ENCODE peak calls at places on chromosomes 2 and 18, in eight cellular contexts. B is right cardiac atrium, J is GM13976, P is Right ventricle myocardium superior, R is neural progenitor cell, D is NCI-H1092 treated with DMSO at 0.1 percent for 48 hours, O is Kasumi-1, W is occipital lobe. T is an unnamed sample.

GRCh38 chr2:28366496-28367282 is 26.0 kb upstream of the FOSL2 start:
- DNase-seq in O (peak; percentile 99), D (no peak), J (no peak), B (no peak), R (no peak), W (no peak), P (no peak), T (peak; percentile 53)

GRCh38 chr2:10520926-10521325 is 72.8 kb upstream of the ODC1 start:
- DNase-seq in R (no peak), O (no peak), D (no peak), B (no peak), W (no peak), P (no peak), J (no peak), T (no peak)

GRCh38 chr2:127508621-127509034 is 17.7 kb downstream of the IWS1 start:
- DNase-seq in D (peak; percentile 26), R (no peak), P (peak; percentile 76), W (peak; percentile 81), J (peak; percentile 30), B (peak; percentile 85), O (peak; percentile 67), T (peak; percentile 96)

GRCh38 chr2:22904126-22904684 is 480.8 kb upstream of the KLHL29 start:
- DNase-seq in W (no peak), B (peak; percentile 27), P (peak; percentile 52), O (no peak), D (no peak), R (peak; percentile 79), J (peak; percentile 18), T (no peak)

GRCh38 chr2:226683196-226683595 is 116.4 kb downstream of the IRS1 start:
- DNase-seq in J (no peak), D (no peak), R (no peak), O (no peak), B (no peak), P (no peak), W (no peak), T (no peak)

GRCh38 chr2:34012728-34013302 is 413.7 kb upstream of the FAM98A start:
- DNase-seq in W (peak; percentile 22), R (peak; percentile 87), O (peak; percentile 70), B (peak; percentile 44), D (no peak), J (peak; percentile 32), P (peak; percentile 54), T (peak; percentile 4)

GRCh38 chr2:221372156-221372870 is 199.8 kb downstream of the EPHA4 start:
- DNase-seq in P (no peak), R (peak; percentile 70), J (no peak), D (no peak), B (no peak), O (no peak), W (no peak), T (no peak)

GRCh38 chr2:101540518-101540917 is 65.6 kb upstream of the RFX8 start:
- DNase-seq in R (no peak), D (no peak), P (no peak), B (no peak), W (no peak), J (no peak), O (no peak), T (no peak)

GRCh38 chr18:22558945-22559385 is 141.2 kb upstream of the CTAGE1 start:
- DNase-seq in J (no peak), O (no peak), B (peak; percentile 83), R (peak; percentile 49), D (no peak), W (no peak), P (peak; percentile 76), T (peak; percentile 68)

GRCh38 chr2:59888015-59888414 is 665.4 kb downstream of the BCL11A start:
- DNase-seq in B (no peak), O (no peak), J (peak; percentile 44), W (no peak), D (peak; percentile 43), P (no peak), R (no peak), T (no peak)

GRCh38 chr2:224749136-224749535 is 33.0 kb upstream of the CCDC195 start:
- DNase-seq in O (no peak), D (no peak), J (no peak), P (no peak), W (no peak), R (peak; percentile 19), B (no peak), T (no peak)

GRCh38 chr2:177242136-177242987 is 22.2 kb downstream of the NFE2L2 start:
- DNase-seq in B (no peak), O (peak; percentile 48), W (no peak), P (no peak), J (no peak), R (no peak), D (no peak), T (peak; percentile 88)

GRCh38 chr18:25921677-25922421 is 168.6 kb downstream of the SS18 start:
- DNase-seq in D (no peak), R (peak; percentile 39), B (no peak), P (no peak), O (peak; percentile 64), W (no peak), J (peak; percentile 68), T (peak; percentile 11)

GRCh38 chr18:2415656-2416055 is 155.6 kb downstream of the METTL4 start:
- DNase-seq in R (no peak), W (no peak), B (no peak), O (no peak), J (no peak), D (no peak), P (no peak), T (no peak)

GRCh38 chr2:111227716-111228141 is 107.0 kb downstream of the BCL2L11 start:
- DNase-seq in D (no peak), W (no peak), O (no peak), J (no peak), P (no peak), B (no peak), R (peak; percentile 51), T (peak; percentile 81)

GRCh38 chr2:170076189-170076588 is 101.8 kb upstream of the MYO3B start:
- DNase-seq in J (peak; percentile 22), O (no peak), P (no peak), R (no peak), W (no peak), D (no peak), B (no peak), T (no peak)

GRCh38 chr2:231124833-231125232 is at the start of gene HTR2B:
- DNase-seq in B (no peak), R (peak; percentile 24), P (no peak), O (no peak), D (no peak), W (no peak), J (peak; percentile 24), T (no peak)

GRCh38 chr2:45962522-45962921 is 311.0 kb downstream of the PRKCE start:
- DNase-seq in W (peak; percentile 14), J (no peak), R (no peak), O (no peak), D (peak; percentile 22), P (peak; percentile 82), B (peak; percentile 83), T (peak; percentile 50)

GRCh38 chr18:48631851-48632250 is 93.0 kb downstream of the CTIF start:
- DNase-seq in W (no peak), J (no peak), B (no peak), R (no peak), P (no peak), O (no peak), D (no peak), T (no peak)

GRCh38 chr2:30990176-30990575 is 148.1 kb downstream of the GALNT14 start:
- DNase-seq in O (no peak), W (no peak), D (no peak), R (peak; percentile 24), B (no peak), J (no peak), P (no peak), T (no peak)

GRCh38 chr2:133504566-133505505 is 63.4 kb downstream of the NCKAP5 start:
- DNase-seq in O (no peak), P (peak; percentile 71), W (no peak), J (no peak), D (no peak), R (no peak), B (peak; percentile 47), T (peak; percentile 37)

GRCh38 chr18:48818329-48819254 is 132.2 kb downstream of the SMAD7 start:
- DNase-seq in D (no peak), B (peak; percentile 9), P (no peak), O (no peak), R (no peak), W (no peak), J (no peak), T (no peak)

GRCh38 chr2:222813177-222813843 is 47.5 kb upstream of the ACSL3 start:
- DNase-seq in O (no peak), B (no peak), J (peak; percentile 60), W (peak; percentile 22), D (no peak), P (no peak), R (no peak), T (no peak)

GRCh38 chr2:47658646-47659320 is 124.2 kb upstream of the MSH6 start:
- DNase-seq in J (no peak), B (no peak), W (no peak), P (no peak), R (no peak), D (no peak), O (no peak), T (no peak)

GRCh38 chr2:28610583-28611201 is 114.8 kb downstream of the PLB1 start:
- DNase-seq in P (no peak), J (peak; percentile 50), B (no peak), D (peak; percentile 14), W (peak; percentile 43), R (no peak), O (no peak), T (peak; percentile 86)

GRCh38 chr2:237687666-237688065 is 60.3 kb downstream of the LRRFIP1 start:
- DNase-seq in P (peak; percentile 90), W (no peak), J (peak; percentile 82), D (no peak), R (no peak), B (peak; percentile 92), O (peak; percentile 3), T (peak; percentile 92)

GRCh38 chr2:120958623-120959366 is 223.1 kb downstream of the GLI2 start:
- DNase-seq in P (no peak), J (no peak), O (no peak), B (no peak), R (peak; percentile 82), D (no peak), W (no peak), T (no peak)

GRCh38 chr2:61178603-61179545 is 16.9 kb downstream of the C2orf74 start:
- DNase-seq in J (peak; percentile 46), R (no peak), D (no peak), O (no peak), W (no peak), B (no peak), P (peak; percentile 47), T (no peak)

GRCh38 chr2:164363646-164364045 is 257.6 kb downstream of the GRB14 start:
- DNase-seq in R (no peak), D (no peak), J (no peak), B (no peak), O (no peak), W (no peak), P (no peak), T (no peak)

GRCh38 chr18:59634096-59634495 is 63.1 kb downstream of the CCBE1 start:
- DNase-seq in O (no peak), J (no peak), R (peak; percentile 68), W (no peak), P (no peak), D (no peak), B (no peak), T (no peak)

GRCh38 chr18:40866013-40866644 is 1088.9 kb upstream of the PIK3C3 start:
- DNase-seq in B (no peak), R (no peak), D (no peak), O (no peak), P (no peak), W (no peak), J (no peak), T (no peak)

GRCh38 chr2:28377984-28378678 is 14.5 kb upstream of the FOSL2 start:
- DNase-seq in O (peak; percentile 37), J (no peak), B (no peak), D (no peak), R (peak; percentile 41), W (no peak), P (no peak), T (no peak)

GRCh38 chr2:112075490-112076260 is 20.6 kb downstream of the TMEM87B start:
- DNase-seq in D (no peak), R (no peak), B (no peak), W (no peak), P (no peak), O (peak; percentile 30), J (no peak), T (no peak)

GRCh38 chr2:106161938-106162814 is 31.9 kb downstream of the UXS1 start:
- DNase-seq in W (no peak), D (no peak), P (no peak), B (no peak), J (no peak), O (no peak), R (no peak), T (no peak)

T was measured in hepatic stellate cell.